ENCODE peak calls at places on chromosomes 3 and 15, in seven cellular contexts. O is cardiac muscle cell; H is Karpas-422; Q is CD8-positive, alpha-beta memory T cell; L is heart left ventricle; Y is osteoblast; P is right lobe of liver. J is an unnamed sample.

GRCh38 chr3:17810759-17811158 is 68.3 kb upstream of the TBC1D5 start:
- DNase-seq in O (peak; percentile 21), Y (peak; percentile 92), H (no peak), Q (no peak), L (no peak), P (no peak), J (peak; percentile 48)

GRCh38 chr3:187025656-187026320 is 95.5 kb downstream of the ST6GAL1 start:
- DNase-seq in Y (no peak), L (no peak), Q (no peak), H (peak; percentile 94), P (no peak), O (no peak), J (no peak)

GRCh38 chr3:155352900-155353490 is 59.5 kb upstream of the STRIT1 start:
- DNase-seq in L (no peak), Y (peak; percentile 50), Q (no peak), P (no peak), H (peak; percentile 76), O (peak; percentile 50), J (peak; percentile 27)

GRCh38 chr15:63945005-63945788 is 101.1 kb downstream of the DAPK2 start:
- DNase-seq in Y (peak; percentile 94), H (peak; percentile 89), P (peak; percentile 76), Q (peak; percentile 62), L (peak; percentile 74), O (peak; percentile 62), J (peak; percentile 61)

GRCh38 chr3:186054481-186055399 is 54.1 kb downstream of the ETV5 start:
- DNase-seq in H (no peak), P (no peak), L (no peak), Y (no peak), O (no peak), Q (no peak), J (no peak)

GRCh38 chr3:149487598-149488197 is 13.2 kb downstream of the TM4SF4 start:
- DNase-seq in H (peak; percentile 85), P (no peak), L (no peak), Q (no peak), O (no peak), Y (no peak), J (no peak)

GRCh38 chr3:135528638-135529037 is 436.9 kb upstream of the PPP2R3A start:
- DNase-seq in H (no peak), P (no peak), L (no peak), Y (no peak), O (no peak), Q (no peak), J (no peak)

GRCh38 chr3:16101295-16102186 is 72.9 kb upstream of the GALNT15 start:
- DNase-seq in P (no peak), H (no peak), O (no peak), Q (no peak), L (no peak), Y (no peak), J (no peak)

GRCh38 chr3:9500108-9501050 is 53.2 kb downstream of the LHFPL4 start:
- DNase-seq in Q (peak; percentile 49), O (peak; percentile 72), H (peak; percentile 91), L (peak; percentile 41), Y (peak; percentile 98), P (no peak), J (peak; percentile 74)

GRCh38 chr3:141050913-141051632 is at the start of gene SPSB4:
- DNase-seq in Q (no peak), Y (peak; percentile 93), L (peak; percentile 79), P (no peak), H (no peak), O (peak; percentile 41), J (peak; percentile 53)

GRCh38 chr15:40105517-40106202 is 3.0 kb downstream of the BMF start:
- DNase-seq in L (no peak), H (no peak), P (no peak), Q (no peak), O (no peak), Y (peak; percentile 51), J (no peak)

GRCh38 chr3:127422663-127423375 is 135.0 kb upstream of the PRR20G start:
- DNase-seq in Q (no peak), P (no peak), H (no peak), L (no peak), O (no peak), Y (no peak), J (no peak)

GRCh38 chr15:26852980-26853379 is 13.9 kb upstream of the GABRA5 start:
- DNase-seq in O (no peak), Y (no peak), H (no peak), L (no peak), P (no peak), Q (no peak), J (no peak)

GRCh38 chr3:71451812-71452211 is 131.7 kb downstream of the FOXP1 start:
- DNase-seq in H (no peak), L (no peak), Y (no peak), O (no peak), P (no peak), Q (no peak), J (no peak)
- H3K4me1 ChIP-seq in H (peaks cover 100% of the 10 kb centered on the region), L (no peaks in the 10 kb centered on the region), Y (peaks cover 10% of the 10 kb centered on the region), O (peaks cover 61% of the 10 kb centered on the region), P (peaks cover 8% of the 10 kb centered on the region), Q (peaks cover 100% of the 10 kb centered on the region), J (peaks cover 25% of the 10 kb centered on the region)

GRCh38 chr15:81294501-81294850 is 29.5 kb downstream of the STARD5 start:
- DNase-seq in P (no peak), Q (no peak), L (no peak), Y (no peak), H (no peak), O (no peak), J (no peak)
- H3K4me1 ChIP-seq in P (peaks cover 13% of the 10 kb centered on the region), Q (peaks cover 68% of the 10 kb centered on the region), L (peaks cover 9% of the 10 kb centered on the region), Y (peaks cover 5% of the 10 kb centered on the region), H (peaks cover 27% of the 10 kb centered on the region), O (no peaks in the 10 kb centered on the region), J (no peaks in the 10 kb centered on the region)

GRCh38 chr3:23740517-23741402 is 65.0 kb upstream of the UBE2E1 start:
- DNase-seq in P (no peak), O (peak; percentile 38), L (no peak), Q (no peak), Y (no peak), H (no peak), J (peak; percentile 44)
- H3K4me1 ChIP-seq in P (no peaks in the 10 kb centered on the region), O (peaks cover 5% of the 10 kb centered on the region), L (peaks cover 6% of the 10 kb centered on the region), Q (no peaks in the 10 kb centered on the region), Y (peaks cover 23% of the 10 kb centered on the region), H (no peaks in the 10 kb centered on the region), J (peaks cover 30% of the 10 kb centered on the region)

GRCh38 chr3:134309987-134310700 is 59.5 kb upstream of the RYK start:
- DNase-seq in O (no peak), P (no peak), L (no peak), H (no peak), Y (peak; percentile 58), Q (no peak), J (no peak)
- H3K4me1 ChIP-seq in O (peaks cover 4% of the 10 kb centered on the region), P (peaks cover 64% of the 10 kb centered on the region), L (peaks cover 23% of the 10 kb centered on the region), H (no peaks in the 10 kb centered on the region), Y (peaks cover 62% of the 10 kb centered on the region), Q (no peaks in the 10 kb centered on the region), J (peaks cover 69% of the 10 kb centered on the region)

GRCh38 chr3:197490098-197490497 is 65.7 kb downstream of the BDH1 start:
- DNase-seq in O (peak; percentile 63), Q (no peak), H (no peak), L (no peak), P (no peak), Y (peak; percentile 84), J (peak; percentile 92)
- H3K4me1 ChIP-seq in O (no peaks in the 10 kb centered on the region), Q (no peaks in the 10 kb centered on the region), H (peaks cover under 1% of the 10 kb centered on the region), L (no peaks in the 10 kb centered on the region), P (peaks cover 9% of the 10 kb centered on the region), Y (peaks cover 35% of the 10 kb centered on the region), J (peaks cover 85% of the 10 kb centered on the region)

GRCh38 chr3:129688310-129688895 is 81.9 kb upstream of the PLXND1 start:
- DNase-seq in H (no peak), L (peak; percentile 61), P (peak; percentile 92), Y (no peak), O (peak; percentile 75), Q (no peak), J (peak; percentile 49)

GRCh38 chr3:129689036-129689435 is 82.6 kb upstream of the PLXND1 start:
- DNase-seq in P (no peak), O (no peak), Q (no peak), Y (no peak), H (no peak), L (no peak), J (no peak)

GRCh38 chr3:129690406-129690805 is 83.9 kb upstream of the PLXND1 start:
- DNase-seq in Y (no peak), O (peak; percentile 71), H (peak; percentile 93), Q (no peak), L (no peak), P (no peak), J (peak; percentile 31)

GRCh38 chr3:129686941-129687340 is 80.5 kb upstream of the PLXND1 start:
- DNase-seq in O (no peak), P (no peak), Y (no peak), Q (no peak), L (no peak), H (no peak), J (no peak)

GRCh38 chr3:129687586-129688125 is 81.2 kb upstream of the PLXND1 start:
- DNase-seq in H (no peak), Y (no peak), O (no peak), P (no peak), Q (no peak), L (no peak), J (no peak)
- H3K4me1 ChIP-seq in H (peaks cover 67% of the 10 kb centered on the region), Y (peaks cover 11% of the 10 kb centered on the region), O (peaks cover 20% of the 10 kb centered on the region), P (peaks cover 31% of the 10 kb centered on the region), Q (no peaks in the 10 kb centered on the region), L (peaks cover 12% of the 10 kb centered on the region), J (peaks cover 7% of the 10 kb centered on the region)

DNA sequence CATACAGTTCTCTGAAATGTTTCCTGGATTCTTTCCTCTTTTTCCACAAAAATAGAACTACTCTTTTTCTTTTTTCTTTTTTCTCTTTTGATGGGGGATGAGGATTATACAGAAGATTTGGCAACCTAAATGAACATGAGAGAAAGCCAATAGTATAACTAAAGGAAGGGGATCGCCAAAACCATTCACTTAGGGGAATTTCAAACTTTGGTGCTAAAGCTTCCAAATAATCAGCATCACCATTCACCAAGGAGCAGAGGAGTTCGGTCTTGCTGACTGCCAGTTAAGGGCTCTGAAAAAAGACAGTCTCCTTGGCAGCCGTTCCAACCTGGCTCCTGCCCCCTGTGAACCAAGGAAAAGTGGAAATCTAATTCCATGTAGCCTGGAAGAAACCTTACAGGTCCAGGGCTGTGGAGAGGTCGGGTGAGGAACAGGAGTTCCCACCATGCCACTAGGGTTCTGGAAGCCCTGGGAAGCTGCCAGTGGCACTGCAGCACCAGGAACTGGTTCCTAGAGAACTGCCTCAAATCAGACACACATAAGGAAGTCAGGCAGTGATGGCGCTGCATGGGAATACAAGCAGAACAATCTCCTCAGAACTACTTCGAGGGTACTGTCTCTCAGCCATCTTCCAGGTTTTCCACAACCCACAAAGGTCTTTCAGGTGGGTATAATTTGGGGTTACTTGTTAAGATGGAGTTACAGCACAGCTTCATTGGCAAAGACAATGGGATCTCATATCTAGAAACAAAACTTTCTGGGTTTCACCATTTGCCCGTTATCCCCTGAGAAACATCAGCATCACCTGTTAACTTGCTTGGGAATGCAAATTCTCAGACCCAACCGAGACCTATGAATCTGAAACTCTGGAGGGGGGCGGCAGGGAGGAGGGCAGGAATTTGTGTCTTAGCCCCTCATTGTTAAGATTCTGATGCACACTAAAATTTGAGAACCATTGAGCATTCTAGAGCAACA is 176.7 kb downstream of the TNIK start:
- DNase-seq in P (no peak), L (no peak), Q (no peak), H (no peak), Y (no peak), O (peak; percentile 16), J (no peak)
- H3K4me1 ChIP-seq in P (peaks cover 20% of the 10 kb centered on the region), L (peaks cover 7% of the 10 kb centered on the region), Q (peaks cover 40% of the 10 kb centered on the region), H (no peaks in the 10 kb centered on the region), Y (peaks cover 32% of the 10 kb centered on the region), O (peaks cover 3% of the 10 kb centered on the region), J (peaks cover 17% of the 10 kb centered on the region)

GRCh38 chr3:151871639-151872468 is 1.6 kb upstream of the SUCNR1 start:
- DNase-seq in L (peak; percentile 23), H (peak; percentile 70), Y (no peak), P (no peak), Q (no peak), O (peak; percentile 43), J (no peak)
- H3K4me1 ChIP-seq in L (no peaks in the 10 kb centered on the region), H (peaks cover 6% of the 10 kb centered on the region), Y (peaks cover 10% of the 10 kb centered on the region), P (no peaks in the 10 kb centered on the region), Q (no peaks in the 10 kb centered on the region), O (no peaks in the 10 kb centered on the region), J (peaks cover 8% of the 10 kb centered on the region)

J was measured in SJSA1.